ENCODE peak calls at places on chromosomes 5 and 9, in six cellular contexts. N, Y, E, R, J and L are unnamed samples.

GRCh38 chr5:44236040-44236439 is 153.2 kb downstream of the FGF10 start:
- DNase-seq in R (no peak), Y (no peak), J (no peak), N (no peak), E (no peak), L (no peak)

GRCh38 chr9:93173365-93174150 is 10.4 kb upstream of the WNK2 start:
- DNase-seq in R (peak), Y (peak), J (no peak), N (no peak), E (no peak), L (no peak)

GRCh38 chr5:149917073-149917676 is 27.4 kb downstream of the PDE6A start:
- DNase-seq in N (no peak), J (no peak), R (no peak), E (no peak), Y (peak), L (no peak)

GRCh38 chr5:125560476-125561225 is 814.2 kb upstream of the ZNF608 start:
- DNase-seq in Y (peak), J (no peak), R (no peak), E (no peak), N (no peak), L (no peak)

GRCh38 chr5:50476549-50476948 is 35.5 kb upstream of the EMB start:
- DNase-seq in J (peak), N (no peak), E (peak), R (no peak), Y (no peak), L (no peak)

GRCh38 chr5:143354025-143354424 is 49.5 kb downstream of the NR3C1 start:
- DNase-seq in J (no peak), R (no peak), Y (no peak), N (no peak), E (peak), L (no peak)

GRCh38 chr5:17219006-17219422 is 1.6 kb downstream of the BASP1 start:
- DNase-seq in N (peak), Y (peak), R (peak), E (peak), J (peak), L (no peak)

GRCh38 chr5:154138701-154139100 is 51.8 kb upstream of the GALNT10 start:
- DNase-seq in R (no peak), N (no peak), Y (peak), J (no peak), E (no peak), L (no peak)

GRCh38 chr9:101480386-101480785 is 44.8 kb upstream of the ALDOB start:
- DNase-seq in E (no peak), R (no peak), J (no peak), N (no peak), Y (no peak), L (no peak)

GRCh38 chr9:123414921-123415592 is 59.1 kb downstream of the CRB2 start:
- DNase-seq in J (no peak), Y (peak), E (no peak), N (no peak), R (peak), L (no peak)

GRCh38 chr5:131230406-131230805 is 33.4 kb upstream of the CDC42SE2 start:
- DNase-seq in R (no peak), N (no peak), Y (no peak), E (peak), J (peak), L (no peak)

GRCh38 chr9:37978983-37979382 is 75.1 kb upstream of the SLC25A51 start:
- DNase-seq in R (no peak), Y (no peak), J (no peak), E (no peak), N (no peak), L (no peak)

GRCh38 chr5:171596391-171596878 is 177.0 kb downstream of the FGF18 start:
- DNase-seq in E (no peak), N (no peak), J (no peak), R (peak), Y (peak), L (no peak)

DNA sequence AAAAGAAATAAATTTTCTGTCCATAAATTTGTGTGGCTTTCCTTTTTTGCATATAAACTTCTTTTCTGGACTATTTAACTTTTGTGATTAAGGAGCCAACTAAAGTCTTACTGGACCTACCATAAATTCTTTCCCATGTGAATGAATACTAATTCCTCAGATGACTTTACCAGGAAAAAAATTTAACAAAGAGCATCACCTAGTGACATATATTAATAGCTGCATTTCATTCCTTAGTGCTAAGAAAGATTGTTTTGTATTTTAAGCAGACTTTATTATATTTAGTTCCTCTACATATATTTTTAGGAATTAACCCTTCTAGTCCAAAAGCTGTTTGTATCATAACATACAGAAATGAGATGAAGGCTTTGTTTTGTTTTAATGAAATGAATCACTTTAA is 64.4 kb downstream of the C9orf85 start:
- DNase-seq in N (no peak), E (no peak), Y (peak), R (no peak), J (no peak), L (no peak)
- TF ChIP-seq CTCF in N (no peak), E (no peak), Y (peak), R (no peak), J (no peak), L (no peak)

GRCh38 chr9:6829027-6829426 is 71.3 kb downstream of the KDM4C start:
- DNase-seq in J (no peak), R (no peak), N (no peak), Y (no peak), E (no peak), L (no peak)
- TF ChIP-seq CTCF in J (no peak), R (no peak), N (no peak), Y (no peak), E (no peak), L (no peak)

GRCh38 chr9:135792268-135793128 is 90.5 kb downstream of the KCNT1 start:
- DNase-seq in E (no peak), J (no peak), R (peak), Y (no peak), N (no peak), L (no peak)

GRCh38 chr9:135791431-135792267 is 89.7 kb downstream of the KCNT1 start:
- DNase-seq in E (no peak), Y (no peak), N (no peak), J (no peak), R (peak), L (no peak)

GRCh38 chr9:135794057-135794335 is 92.0 kb downstream of the KCNT1 start:
- DNase-seq in N (no peak), Y (no peak), R (peak), J (no peak), E (no peak), L (no peak)

GRCh38 chr9:135794361-135794885 is 92.4 kb downstream of the KCNT1 start:
- DNase-seq in J (no peak), Y (no peak), N (no peak), R (peak), E (no peak), L (no peak)

GRCh38 chr9:135793221-135794056 is 91.5 kb downstream of the KCNT1 start:
- DNase-seq in J (no peak), R (peak), Y (no peak), E (no peak), N (no peak), L (no peak)
- TF ChIP-seq CTCF in J (no peak), R (no peak), Y (no peak), E (no peak), N (no peak), L (no peak)

DNA sequence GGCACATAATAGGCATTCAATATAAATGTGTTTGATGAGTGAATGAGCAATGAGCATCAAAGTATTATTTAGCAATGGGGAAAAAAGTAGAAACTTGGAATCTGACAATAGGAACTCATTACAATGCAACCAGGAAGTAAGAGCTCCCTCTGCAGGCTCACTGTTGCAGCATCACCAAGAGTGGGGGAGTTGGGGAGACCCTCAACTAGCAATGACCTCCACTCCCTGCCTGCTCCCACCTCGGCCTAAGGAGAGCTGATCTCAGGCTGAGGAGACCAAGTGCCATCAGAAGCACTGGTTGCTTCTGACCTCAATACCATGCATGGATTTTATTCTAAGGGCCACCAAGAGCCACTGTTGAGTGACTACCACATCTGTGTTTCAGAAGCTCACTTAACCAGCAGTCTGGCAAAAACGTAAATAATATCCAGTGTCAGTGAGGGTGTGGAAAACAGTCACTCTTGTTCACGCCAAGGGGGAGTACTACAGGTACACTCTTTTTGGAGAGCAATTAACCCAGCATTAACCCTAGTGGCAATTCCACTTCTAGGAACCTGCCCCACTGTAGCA is 8.0 kb downstream of the VDAC1 start:
- DNase-seq in Y (peak), E (no peak), N (no peak), J (no peak), R (no peak), L (no peak)
- TF ChIP-seq CTCF in Y (peak), E (peak), N (peak), J (peak), R (peak), L (peak)